ENCODE peak calls at places on chromosome 15, in four cellular contexts. T, H, R and J are unnamed samples.
A peak's percentile ranks its signal among the peaks of the same experiment; 100 is the strongest.

GRCh38 chr15:89141885-89142284 is 53.6 kb downstream of the ABHD2 start:
- DNase-seq in T (peak; percentile 10), H (peak; percentile 46), R (no peak), J (no peak)

GRCh38 chr15:80779658-80780415 is 667 bp downstream of the CEMIP start:
- DNase-seq in T (peak; percentile 67), H (peak; percentile 79), R (no peak), J (no peak)

GRCh38 chr15:62125763-62126162 is 39.3 kb downstream of the C2CD4B start:
- DNase-seq in T (peak; percentile 60), H (peak; percentile 94), R (no peak), J (peak; percentile 5)

GRCh38 chr15:90790057-90790456 is 72.9 kb downstream of the BLM start:
- DNase-seq in T (no peak), H (no peak), R (no peak), J (no peak)

GRCh38 chr15:57382222-57382621 is 5.9 kb downstream of the CGNL1 start:
- DNase-seq in T (no peak), H (no peak), R (no peak), J (no peak)

GRCh38 chr15:39156166-39156565 is 424.7 kb upstream of the THBS1 start:
- DNase-seq in T (no peak), H (no peak), R (no peak), J (no peak)

GRCh38 chr15:50241684-50242450 is 23.7 kb downstream of the HDC start:
- DNase-seq in T (peak; percentile 58), H (no peak), R (no peak), J (no peak)

GRCh38 chr15:39417766-39418165 is 163.1 kb upstream of the THBS1 start:
- DNase-seq in T (no peak), H (no peak), R (no peak), J (no peak)

GRCh38 chr15:27770086-27770607 is 329.0 kb downstream of the OCA2 start:
- DNase-seq in T (no peak), H (no peak), R (no peak), J (no peak)

GRCh38 chr15:100537326-100537725 is 8.6 kb upstream of the CERS3 start:
- DNase-seq in T (no peak), H (no peak), R (no peak), J (peak; percentile 18)

GRCh38 chr15:62739507-62739906 is 303.0 kb upstream of the TPM1 start:
- DNase-seq in T (peak; percentile 92), H (no peak), R (no peak), J (no peak)